ENCODE peak calls at places on chromosomes 7 and 10, in five cellular contexts. B is WERI-Rb-1; C is naive thymus-derived CD4-positive, alpha-beta T cell; F is adrenal gland; I is substantia nigra. S is an unnamed sample.

GRCh38 chr7:35630024-35630423 is 64.9 kb downstream of the HERPUD2 start:
- DNase-seq in C (no peak), F (no peak), B (no peak), I (no peak), S (no peak)

GRCh38 chr10:126459878-126460481 is 71.7 kb upstream of the ADAM12 start:
- DNase-seq in C (no peak), B (no peak), F (no peak), I (no peak), S (no peak)

GRCh38 chr7:6651866-6652445 is 14.8 kb downstream of the ZNF316 start:
- DNase-seq in I (no peak), C (no peak), F (no peak), B (peak), S (no peak)

GRCh38 chr7:38673795-38674194 is 42.6 kb upstream of the AMPH start:
- DNase-seq in F (no peak), B (no peak), C (no peak), I (no peak), S (no peak)

GRCh38 chr7:144454-144826 is 47.9 kb upstream of the FAM20C start:
- DNase-seq in B (no peak), C (no peak), I (no peak), F (no peak), S (peak)

GRCh38 chr10:79133386-79133785 is 64.6 kb downstream of the ZMIZ1 start:
- DNase-seq in B (no peak), I (no peak), C (no peak), F (no peak), S (no peak)

GRCh38 chr10:113525713-113526112 is 27.1 kb upstream of the HABP2 start:
- DNase-seq in C (no peak), I (no peak), F (no peak), B (no peak), S (no peak)

GRCh38 chr10:10056958-10057357 is 960.7 kb upstream of the CELF2 start:
- DNase-seq in F (no peak), I (no peak), B (no peak), C (no peak), S (no peak)

GRCh38 chr10:533186-533585 is 156.3 kb downstream of the DIP2C start:
- DNase-seq in F (no peak), C (no peak), B (no peak), I (no peak), S (peak)

GRCh38 chr7:90244909-90245841 is at the start of gene CFAP69:
- DNase-seq in C (peak), B (peak), F (peak), I (peak), S (peak)

GRCh38 chr7:100152937-100153666 is 4.4 kb downstream of the LAMTOR4 start:
- DNase-seq in B (no peak), I (no peak), F (no peak), C (no peak), S (no peak)

GRCh38 chr10:103244663-103245271 is 920 bp upstream of the RPEL1 start:
- DNase-seq in I (peak), B (peak), F (peak), C (peak), S (peak)

GRCh38 chr10:71795248-71795647 is 21.9 kb upstream of the VSIR start:
- DNase-seq in C (no peak), I (no peak), F (peak), B (no peak), S (peak)

GRCh38 chr7:120833551-120833950 is 24.4 kb downstream of the TSPAN12 start:
- DNase-seq in F (no peak), I (no peak), C (no peak), B (no peak), S (no peak)

GRCh38 chr10:78805176-78805575 is 263.6 kb upstream of the ZMIZ1 start:
- DNase-seq in C (no peak), I (no peak), B (no peak), F (no peak), S (peak)

GRCh38 chr10:49241365-49241764 is 53.2 kb upstream of the TMEM273 start:
- DNase-seq in I (no peak), F (no peak), B (no peak), C (no peak), S (no peak)

GRCh38 chr7:29877196-29877595 is 70.9 kb downstream of the WIPF3 start:
- DNase-seq in F (no peak), C (no peak), B (no peak), I (no peak), S (no peak)

GRCh38 chr7:142711722-142712616 is 37.3 kb upstream of the PRSS1 start:
- DNase-seq in F (peak), C (no peak), I (no peak), B (peak), S (no peak)

GRCh38 chr10:5944389-5945202 is 32.7 kb downstream of the IL15RA start:
- DNase-seq in C (no peak), B (no peak), I (peak), F (peak), S (peak)

GRCh38 chr10:50990568-50991495 is 83.5 kb upstream of the PRKG1 start:
- DNase-seq in I (no peak), C (no peak), F (no peak), B (no peak), S (peak)

GRCh38 chr10:30803901-30804322 is 174.4 kb upstream of the LYZL2 start:
- DNase-seq in B (no peak), I (no peak), F (peak), C (no peak), S (peak)

GRCh38 chr10:78956391-78956790 is 112.4 kb upstream of the ZMIZ1 start:
- DNase-seq in F (no peak), I (no peak), C (no peak), B (no peak), S (no peak)

GRCh38 chr10:104732222-104732621 is 91.1 kb downstream of the SORCS3 start:
- DNase-seq in F (no peak), I (no peak), B (no peak), C (no peak), S (no peak)

GRCh38 chr10:104643023-104643663 is 2.1 kb downstream of the SORCS3 start:
- DNase-seq in B (no peak), F (no peak), C (no peak), I (no peak), S (no peak)

GRCh38 chr10:5543628-5544027 is 18.9 kb downstream of the CALML3 start:
- DNase-seq in C (no peak), F (no peak), B (no peak), I (no peak), S (no peak)

GRCh38 chr10:59880019-59880717 is 26.2 kb downstream of the CCDC6 start:
- DNase-seq in C (no peak), B (no peak), I (no peak), F (no peak), S (no peak)

GRCh38 chr7:156993021-156993924 is 17.2 kb downstream of the MNX1 start:
- DNase-seq in F (no peak), B (no peak), I (no peak), C (no peak), S (no peak)
- H3K27ac ChIP-seq in F (no peak), B (no peak), I (no peak), C (no peak), S (no peak)

GRCh38 chr7:151009340-151010001 is 14.8 kb downstream of the ATG9B start:
- DNase-seq in I (no peak), B (no peak), F (no peak), C (no peak), S (no peak)

GRCh38 chr7:151010002-151010306 is 14.3 kb downstream of the ATG9B start:
- DNase-seq in C (no peak), F (no peak), I (no peak), B (no peak), S (no peak)

GRCh38 chr7:151010307-151011096 is 13.8 kb downstream of the ATG9B start:
- DNase-seq in I (no peak), F (no peak), B (peak), C (no peak), S (no peak)

GRCh38 chr7:151012031-151012692 is 12.1 kb downstream of the ATG9B start:
- DNase-seq in C (no peak), F (no peak), B (no peak), I (no peak), S (no peak)

DNA sequence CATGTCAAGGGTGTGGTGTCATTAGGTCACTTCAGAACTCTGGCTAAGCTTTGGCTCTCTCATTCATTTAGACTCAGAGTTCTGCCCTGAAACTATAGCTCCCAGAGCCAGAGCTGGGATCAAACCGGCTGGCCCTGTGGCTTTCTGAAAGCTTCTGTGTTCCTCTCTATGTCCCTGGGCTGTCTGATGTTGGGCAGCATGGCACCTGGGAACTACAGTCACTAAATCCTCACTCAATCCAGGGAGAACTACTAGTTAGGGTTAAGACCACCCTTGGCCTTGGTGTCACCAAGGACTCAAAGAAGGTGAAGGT is 13.2 kb downstream of the ATG9B start:
- DNase-seq in I (no peak), C (no peak), F (no peak), B (no peak), S (no peak)
- H3K27ac ChIP-seq in I (no peak), C (peak), F (no peak), B (no peak), S (peak)

DNA sequence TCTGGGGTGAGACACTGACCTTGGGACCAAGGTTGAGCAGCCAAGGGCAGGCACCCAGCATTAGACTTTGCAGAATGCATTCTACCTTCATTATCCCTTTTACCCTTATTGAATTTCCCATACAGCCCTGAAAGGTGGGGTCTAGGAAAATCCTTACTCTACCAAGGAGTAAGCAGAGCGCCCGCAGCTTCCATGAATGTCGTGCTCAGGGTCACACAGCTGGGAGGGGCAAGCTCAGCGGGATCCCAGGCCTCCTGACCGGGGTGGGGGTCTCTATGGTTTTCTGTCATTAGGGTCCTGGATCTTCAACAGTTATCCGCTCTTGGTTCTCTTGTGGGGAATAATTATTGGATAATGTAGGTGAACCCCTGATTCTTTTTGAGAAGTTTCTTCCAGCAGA is 30.7 kb upstream of the BTBD16 start:
- DNase-seq in B (no peak), F (no peak), C (no peak), I (no peak), S (no peak)
- H3K27ac ChIP-seq in B (no peak), F (no peak), C (no peak), I (no peak), S (no peak)

DNA sequence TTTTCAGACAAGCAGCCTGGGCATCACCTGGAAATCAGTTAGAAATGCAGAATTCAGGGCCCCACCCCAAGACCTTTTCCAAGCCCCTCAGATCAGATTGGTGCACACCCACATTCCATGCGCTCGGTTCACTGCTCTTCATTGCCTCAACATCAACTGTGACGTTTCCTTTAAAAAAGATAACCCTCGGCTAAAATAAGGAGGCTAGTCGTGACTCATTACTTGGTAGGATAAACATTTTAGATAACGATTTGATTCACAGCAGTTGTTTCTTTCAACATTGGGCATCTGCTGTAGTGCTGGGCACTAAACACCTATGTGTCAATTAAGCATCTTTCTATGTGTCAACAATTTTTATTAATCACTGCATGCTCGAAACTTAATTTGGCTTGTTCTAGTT is 191.1 kb upstream of the LRGUK start:
- DNase-seq in F (no peak), B (no peak), C (no peak), I (no peak), S (no peak)
- H3K27ac ChIP-seq in F (no peak), B (no peak), C (no peak), I (no peak), S (no peak)

DNA sequence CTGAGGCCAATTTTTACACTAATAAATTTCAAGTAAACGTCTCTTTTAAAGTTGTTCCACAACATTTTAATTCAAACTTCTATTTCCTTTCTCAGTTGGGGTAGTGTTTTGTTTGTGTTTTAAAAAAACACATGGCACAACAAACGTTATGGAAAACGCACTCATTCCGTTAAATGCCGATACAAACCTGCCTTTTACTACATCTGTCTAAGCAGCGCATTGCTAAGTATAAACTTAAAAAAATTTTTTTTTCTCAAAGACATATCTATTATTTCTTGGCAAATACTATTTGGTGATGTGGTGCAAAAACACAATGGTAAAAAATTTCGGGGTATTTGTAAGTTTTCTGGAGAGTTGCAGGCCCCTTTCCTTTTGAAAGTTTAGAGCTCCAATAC is 1.4 kb downstream of the SKIDA1 start:
- DNase-seq in C (no peak), I (no peak), F (no peak), B (no peak), S (no peak)
- H3K27ac ChIP-seq in C (no peak), I (peak), F (peak), B (peak), S (peak)

GRCh38 chr10:98270026-98270740 is 2.2 kb upstream of the LOXL4 start:
- DNase-seq in C (no peak), F (peak), B (no peak), I (no peak), S (no peak)
- H3K27ac ChIP-seq in C (no peak), F (no peak), B (peak), I (no peak), S (peak)

DNA sequence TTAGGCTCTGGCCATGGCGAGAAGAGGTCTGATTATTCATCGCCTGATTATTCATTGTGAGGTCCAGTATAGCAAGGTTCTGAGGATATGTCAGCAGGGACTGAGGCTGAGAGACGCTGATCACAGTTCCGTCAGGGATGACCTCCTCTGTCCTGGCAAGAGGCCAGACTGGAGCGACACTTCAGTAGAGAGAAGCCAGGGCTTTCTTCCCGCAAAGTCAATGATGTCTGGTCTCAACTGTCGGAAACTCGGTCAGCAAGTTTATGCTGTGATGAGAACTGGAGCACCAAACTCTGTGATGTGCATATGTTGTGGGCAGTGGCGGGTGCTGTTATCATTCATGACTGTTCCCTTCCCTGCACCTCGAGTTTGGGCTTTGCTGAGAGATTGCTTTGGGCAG is 29.0 kb upstream of the GNA12 start:
- DNase-seq in C (no peak), I (no peak), F (peak), B (no peak), S (peak)
- H3K27ac ChIP-seq in C (no peak), I (no peak), F (no peak), B (no peak), S (no peak)

DNA sequence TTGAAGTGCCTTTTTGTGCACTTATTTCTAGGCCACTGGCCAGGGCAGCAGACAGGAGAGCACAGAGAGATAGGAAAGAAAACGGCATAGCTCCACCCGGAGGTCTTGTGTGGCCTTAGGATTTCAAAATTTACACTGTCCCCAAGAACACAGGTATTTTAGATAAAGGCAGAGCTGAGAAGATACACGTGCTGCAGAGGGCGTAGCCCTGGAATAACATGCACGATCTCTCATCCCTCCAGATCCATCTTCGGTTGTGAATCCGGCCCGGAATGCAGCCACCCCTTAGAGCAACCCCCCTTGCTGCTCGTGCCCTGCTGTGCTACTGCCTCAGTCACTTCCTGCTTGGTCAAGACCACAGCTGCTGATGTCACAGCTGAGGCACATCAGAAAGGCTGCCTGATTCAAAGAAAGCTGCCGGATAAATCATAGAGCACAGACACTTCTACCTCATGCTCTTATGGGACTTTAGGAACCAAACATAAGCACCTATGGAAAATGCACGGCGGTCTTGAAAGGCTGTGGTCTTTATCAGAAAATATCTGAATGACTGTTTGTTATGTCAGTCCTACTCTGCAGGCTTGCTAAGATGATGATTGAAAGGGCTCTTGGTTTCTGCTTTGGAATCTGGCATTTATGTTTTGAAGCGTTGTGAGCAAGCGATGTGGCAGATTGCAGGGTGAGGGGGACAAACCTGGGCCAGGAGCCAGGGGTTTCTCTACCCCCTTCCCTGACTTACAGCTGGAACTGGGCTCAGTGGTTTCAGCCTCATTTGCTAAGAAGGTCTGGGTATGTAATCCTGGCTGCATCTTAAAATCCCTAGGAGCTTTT is 152.0 kb downstream of the SVIL start:
- DNase-seq in C (no peak), F (no peak), I (peak), B (peak), S (no peak)
- H3K27ac ChIP-seq in C (no peak), F (peak), I (no peak), B (no peak), S (peak)

GRCh38 chr7:45240926-45241325 is 83.3 kb downstream of the RAMP3 start:
- DNase-seq in F (no peak), I (no peak), C (no peak), B (no peak), S (no peak)

GRCh38 chr7:45239486-45239885 is 81.9 kb downstream of the RAMP3 start:
- DNase-seq in C (no peak), I (no peak), F (no peak), B (no peak), S (no peak)

GRCh38 chr7:45238806-45239205 is 81.2 kb downstream of the RAMP3 start:
- DNase-seq in F (no peak), C (no peak), B (no peak), I (no peak), S (no peak)

GRCh38 chr7:45241339-45242109 is 83.9 kb downstream of the RAMP3 start:
- DNase-seq in I (no peak), B (no peak), F (no peak), C (no peak), S (peak)

GRCh38 chr7:45240187-45240776 is 82.7 kb downstream of the RAMP3 start:
- DNase-seq in I (no peak), C (no peak), B (no peak), F (no peak), S (no peak)
- H3K27ac ChIP-seq in I (no peak), C (no peak), B (no peak), F (no peak), S (peak)

S was measured in heart left ventricle.